ENCODE peak calls at places on chromosome 7, in seven cellular contexts. One of them, this sample, is unnamed.

GRCh38 chr7:106217089-106217542 is 67.7 kb downstream of the NAMPT start:
- DNase-seq in IMR-90: peak; percentile 42
- DNase-seq in CD8-positive, alpha-beta T cell: no peak
- DNase-seq in breast epithelium: no peak
- DNase-seq in adrenal gland: peak; percentile 68
- DNase-seq in upper lobe of right lung: peak; percentile 82
- DNase-seq in H1: no peak
- DNase-seq in this sample: peak; percentile 55

GRCh38 chr7:47651355-47652317 is 69.7 kb upstream of the TNS3 start:
- DNase-seq in IMR-90: peak; percentile 99
- DNase-seq in CD8-positive, alpha-beta T cell: no peak
- DNase-seq in breast epithelium: no peak
- DNase-seq in adrenal gland: peak; percentile 37
- DNase-seq in upper lobe of right lung: no peak
- DNase-seq in H1: no peak
- DNase-seq in this sample: peak; percentile 66

GRCh38 chr7:114650491-114650890 is 235.9 kb downstream of the FOXP2 start:
- DNase-seq in IMR-90: no peak
- DNase-seq in CD8-positive, alpha-beta T cell: no peak
- DNase-seq in breast epithelium: no peak
- DNase-seq in adrenal gland: no peak
- DNase-seq in upper lobe of right lung: no peak
- DNase-seq in H1: no peak
- DNase-seq in this sample: no peak

GRCh38 chr7:122136033-122136432 is 8.0 kb downstream of the AASS start:
- DNase-seq in IMR-90: no peak
- DNase-seq in CD8-positive, alpha-beta T cell: no peak
- DNase-seq in breast epithelium: no peak
- DNase-seq in adrenal gland: no peak
- DNase-seq in upper lobe of right lung: no peak
- DNase-seq in H1: no peak
- DNase-seq in this sample: no peak

GRCh38 chr7:143185551-143185950 is 2.3 kb downstream of the TAS2R39 start:
- DNase-seq in IMR-90: no peak
- DNase-seq in CD8-positive, alpha-beta T cell: no peak
- DNase-seq in breast epithelium: no peak
- DNase-seq in adrenal gland: no peak
- DNase-seq in upper lobe of right lung: no peak
- DNase-seq in H1: no peak
- DNase-seq in this sample: no peak

GRCh38 chr7:142788303-142789286 is 17.8 kb downstream of the PRSS2 start:
- DNase-seq in IMR-90: no peak
- DNase-seq in CD8-positive, alpha-beta T cell: no peak
- DNase-seq in breast epithelium: no peak
- DNase-seq in adrenal gland: no peak
- DNase-seq in upper lobe of right lung: no peak
- DNase-seq in H1: no peak
- DNase-seq in this sample: no peak

GRCh38 chr7:24971333-24972165 is 8.4 kb downstream of the OSBPL3 start:
- DNase-seq in IMR-90: peak; percentile 96
- DNase-seq in CD8-positive, alpha-beta T cell: no peak
- DNase-seq in breast epithelium: no peak
- DNase-seq in adrenal gland: no peak
- DNase-seq in upper lobe of right lung: no peak
- DNase-seq in H1: no peak
- DNase-seq in this sample: peak; percentile 94

GRCh38 chr7:28980504-28981281 is 22.6 kb upstream of the TRIL start:
- DNase-seq in IMR-90: peak; percentile 8
- DNase-seq in CD8-positive, alpha-beta T cell: no peak
- DNase-seq in breast epithelium: no peak
- DNase-seq in adrenal gland: no peak
- DNase-seq in upper lobe of right lung: no peak
- DNase-seq in H1: no peak
- DNase-seq in this sample: peak; percentile 30

GRCh38 chr7:133853706-133854276 is 273.3 kb upstream of the LRGUK start:
- DNase-seq in IMR-90: peak; percentile 90
- DNase-seq in CD8-positive, alpha-beta T cell: no peak
- DNase-seq in breast epithelium: peak; percentile 60
- DNase-seq in adrenal gland: peak; percentile 18
- DNase-seq in upper lobe of right lung: no peak
- DNase-seq in H1: peak; percentile 21
- DNase-seq in this sample: peak; percentile 97

GRCh38 chr7:14156436-14156835 is 167.0 kb upstream of the ETV1 start:
- DNase-seq in IMR-90: no peak
- DNase-seq in CD8-positive, alpha-beta T cell: no peak
- DNase-seq in breast epithelium: no peak
- DNase-seq in adrenal gland: no peak
- DNase-seq in upper lobe of right lung: no peak
- DNase-seq in H1: no peak
- DNase-seq in this sample: no peak

GRCh38 chr7:91620827-91621226 is 259.7 kb downstream of the MTERF1 start:
- DNase-seq in IMR-90: no peak
- DNase-seq in CD8-positive, alpha-beta T cell: no peak
- DNase-seq in breast epithelium: no peak
- DNase-seq in adrenal gland: no peak
- DNase-seq in upper lobe of right lung: no peak
- DNase-seq in H1: no peak
- DNase-seq in this sample: no peak

GRCh38 chr7:55194522-55194921 is 170.6 kb upstream of the LANCL2 start:
- DNase-seq in IMR-90: no peak
- DNase-seq in CD8-positive, alpha-beta T cell: no peak
- DNase-seq in breast epithelium: no peak
- DNase-seq in adrenal gland: no peak
- DNase-seq in upper lobe of right lung: peak; percentile 74
- DNase-seq in H1: no peak
- DNase-seq in this sample: no peak

GRCh38 chr7:47952224-47952623 is 4.0 kb upstream of the PKD1L1 start:
- DNase-seq in IMR-90: no peak
- DNase-seq in CD8-positive, alpha-beta T cell: no peak
- DNase-seq in breast epithelium: no peak
- DNase-seq in adrenal gland: no peak
- DNase-seq in upper lobe of right lung: no peak
- DNase-seq in H1: no peak
- DNase-seq in this sample: no peak

GRCh38 chr7:130276796-130277762 is 10.4 kb downstream of the CPA2 start:
- DNase-seq in IMR-90: peak; percentile 78
- DNase-seq in CD8-positive, alpha-beta T cell: no peak
- DNase-seq in breast epithelium: no peak
- DNase-seq in adrenal gland: peak; percentile 41
- DNase-seq in upper lobe of right lung: no peak
- DNase-seq in H1: no peak
- DNase-seq in this sample: peak; percentile 38

GRCh38 chr7:41188163-41189130 is 514.4 kb downstream of the INHBA start:
- DNase-seq in IMR-90: peak; percentile 88
- DNase-seq in CD8-positive, alpha-beta T cell: no peak
- DNase-seq in breast epithelium: no peak
- DNase-seq in adrenal gland: no peak
- DNase-seq in upper lobe of right lung: no peak
- DNase-seq in H1: no peak
- DNase-seq in this sample: peak; percentile 92

GRCh38 chr7:128728608-128729007 is 10.6 kb upstream of the CALU start:
- DNase-seq in IMR-90: peak; percentile 72
- DNase-seq in CD8-positive, alpha-beta T cell: no peak
- DNase-seq in breast epithelium: no peak
- DNase-seq in adrenal gland: no peak
- DNase-seq in upper lobe of right lung: no peak
- DNase-seq in H1: no peak
- DNase-seq in this sample: peak; percentile 78

GRCh38 chr7:127477285-127478039 is 85.0 kb upstream of the ZNF800 start:
- DNase-seq in IMR-90: no peak
- DNase-seq in CD8-positive, alpha-beta T cell: no peak
- DNase-seq in breast epithelium: no peak
- DNase-seq in adrenal gland: no peak
- DNase-seq in upper lobe of right lung: no peak
- DNase-seq in H1: no peak
- DNase-seq in this sample: no peak

GRCh38 chr7:127478040-127478386 is 85.5 kb upstream of the ZNF800 start:
- DNase-seq in IMR-90: no peak
- DNase-seq in CD8-positive, alpha-beta T cell: no peak
- DNase-seq in breast epithelium: no peak
- DNase-seq in adrenal gland: no peak
- DNase-seq in upper lobe of right lung: no peak
- DNase-seq in H1: no peak
- DNase-seq in this sample: no peak

GRCh38 chr7:127474457-127474856 is 81.9 kb upstream of the ZNF800 start:
- DNase-seq in IMR-90: peak; percentile 3
- DNase-seq in CD8-positive, alpha-beta T cell: no peak
- DNase-seq in breast epithelium: no peak
- DNase-seq in adrenal gland: no peak
- DNase-seq in upper lobe of right lung: no peak
- DNase-seq in H1: no peak
- DNase-seq in this sample: no peak

GRCh38 chr7:127473409-127473808 is 80.9 kb upstream of the ZNF800 start:
- DNase-seq in IMR-90: no peak
- DNase-seq in CD8-positive, alpha-beta T cell: no peak
- DNase-seq in breast epithelium: no peak
- DNase-seq in adrenal gland: no peak
- DNase-seq in upper lobe of right lung: no peak
- DNase-seq in H1: no peak
- DNase-seq in this sample: no peak

DNA sequence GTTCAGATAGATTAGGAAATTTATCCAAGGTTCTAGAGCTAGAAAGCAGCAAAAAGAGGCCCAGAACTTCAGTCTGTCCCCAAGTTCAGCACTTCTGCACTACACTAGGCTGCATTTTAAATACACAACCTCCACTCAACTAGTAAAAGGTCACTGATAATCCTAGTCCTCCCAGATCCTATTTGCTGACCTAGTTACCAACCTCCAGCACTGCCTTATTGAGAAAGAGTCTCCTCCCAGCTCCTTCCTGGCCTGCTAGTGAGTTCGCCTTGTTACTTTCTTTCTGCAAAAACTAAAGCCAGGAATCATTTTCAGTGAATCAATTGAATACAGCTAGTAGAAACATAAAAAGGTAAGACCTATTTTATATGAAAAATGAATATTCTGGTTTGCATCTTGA is 84.1 kb upstream of the ZNF800 start:
- DNase-seq in IMR-90: no peak
- DNase-seq in CD8-positive, alpha-beta T cell: no peak
- DNase-seq in breast epithelium: no peak
- DNase-seq in adrenal gland: no peak
- DNase-seq in upper lobe of right lung: no peak
- DNase-seq in H1: no peak
- DNase-seq in this sample: no peak
- H3K27me3 ChIP-seq in IMR-90: no peaks in the 10 kb centered on the region
- H3K27me3 ChIP-seq in CD8-positive, alpha-beta T cell: no peaks in the 10 kb centered on the region
- H3K27me3 ChIP-seq in breast epithelium: no peaks in the 10 kb centered on the region
- H3K27me3 ChIP-seq in adrenal gland: peaks cover 8% of the 10 kb centered on the region
- H3K27me3 ChIP-seq in upper lobe of right lung: no peaks in the 10 kb centered on the region
- H3K27me3 ChIP-seq in H1: no peaks in the 10 kb centered on the region
- H3K27me3 ChIP-seq in this sample: no peaks in the 10 kb centered on the region

DNA sequence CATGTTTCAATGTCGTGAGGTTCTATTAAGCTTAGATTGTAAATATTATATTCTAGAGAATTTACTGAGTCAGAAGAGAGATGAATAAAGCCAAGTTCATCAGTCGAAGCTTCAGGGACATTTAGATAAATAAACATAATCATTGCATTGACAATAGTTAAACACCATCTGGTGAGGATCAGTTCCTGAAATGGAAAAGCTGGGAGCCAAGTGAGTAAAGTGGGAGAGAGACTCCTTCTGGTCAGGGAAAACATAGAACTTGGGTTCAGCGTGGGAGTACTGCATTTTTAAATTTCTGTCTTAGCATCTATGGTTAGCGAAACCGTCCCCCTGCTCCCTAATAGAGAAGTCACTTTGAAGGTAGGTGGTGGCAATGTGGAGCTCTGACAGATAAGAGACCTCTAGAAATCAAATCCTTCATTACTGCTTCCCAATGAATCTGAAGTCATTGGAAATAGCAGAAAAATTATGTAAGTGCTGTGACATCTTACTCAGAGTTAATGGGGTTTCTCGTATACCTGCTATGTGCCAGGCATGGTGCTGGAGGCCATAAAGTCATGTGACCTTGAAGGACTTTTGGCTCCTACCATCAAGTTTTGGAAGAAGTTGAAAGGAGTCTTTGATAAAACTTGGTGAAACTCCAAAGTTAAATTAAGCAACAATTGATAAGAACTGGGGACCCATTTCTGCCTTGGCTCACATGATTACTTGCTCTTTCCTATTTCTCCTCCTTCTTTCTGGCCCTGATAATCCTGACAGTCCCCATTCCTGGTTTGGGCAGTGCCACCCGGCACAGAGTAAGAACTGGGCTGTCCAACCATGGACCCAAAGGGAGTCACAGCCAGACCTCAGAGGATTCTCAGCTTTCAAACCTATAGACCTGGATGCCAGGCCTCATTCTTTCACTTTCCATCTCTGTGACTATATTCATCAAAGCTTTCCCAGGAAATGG is 211.2 kb downstream of the C7orf25 start:
- DNase-seq in IMR-90: no peak
- DNase-seq in CD8-positive, alpha-beta T cell: no peak
- DNase-seq in breast epithelium: no peak
- DNase-seq in adrenal gland: peak; percentile 36
- DNase-seq in upper lobe of right lung: no peak
- DNase-seq in H1: no peak
- DNase-seq in this sample: no peak
- TF ChIP-seq CTCF in IMR-90: peak; percentile 7
- TF ChIP-seq CTCF in CD8-positive, alpha-beta T cell: no peak
- TF ChIP-seq CTCF in breast epithelium: no peak
- TF ChIP-seq CTCF in adrenal gland: no peak
- TF ChIP-seq CTCF in upper lobe of right lung: peak; percentile 7
- TF ChIP-seq CTCF in H1: no peak
- TF ChIP-seq CTCF in this sample: no peak

DNA sequence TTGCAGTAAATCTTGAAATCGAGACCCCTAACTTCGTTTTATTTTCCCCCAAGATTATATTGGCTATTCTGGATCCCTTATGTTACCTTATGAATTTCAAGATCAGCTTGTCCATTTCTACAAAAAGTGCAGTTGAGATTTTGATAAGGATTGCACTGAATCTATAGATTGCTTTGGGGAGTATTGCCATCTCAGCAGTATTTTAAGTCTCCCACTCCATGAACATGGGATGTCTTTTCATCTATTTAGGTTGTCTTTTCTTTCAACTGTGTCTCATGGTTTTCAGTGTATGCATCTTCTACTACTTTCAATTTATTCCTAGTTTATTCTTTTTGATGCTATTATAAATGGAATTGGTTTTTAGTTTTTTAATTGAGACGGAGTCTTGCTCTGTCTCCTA is 89.6 kb downstream of the EZH2 start:
- DNase-seq in IMR-90: no peak
- DNase-seq in CD8-positive, alpha-beta T cell: no peak
- DNase-seq in breast epithelium: no peak
- DNase-seq in adrenal gland: no peak
- DNase-seq in upper lobe of right lung: no peak
- DNase-seq in H1: no peak
- DNase-seq in this sample: no peak
- H3K36me3 ChIP-seq in IMR-90: peaks cover 50% of the 10 kb centered on the region
- H3K36me3 ChIP-seq in CD8-positive, alpha-beta T cell: peaks cover 59% of the 10 kb centered on the region
- H3K36me3 ChIP-seq in breast epithelium: peaks cover 16% of the 10 kb centered on the region
- H3K36me3 ChIP-seq in adrenal gland: peaks cover 80% of the 10 kb centered on the region
- H3K36me3 ChIP-seq in upper lobe of right lung: peaks cover 98% of the 10 kb centered on the region
- H3K36me3 ChIP-seq in H1: peaks cover 52% of the 10 kb centered on the region
- H3K36me3 ChIP-seq in this sample: peaks cover 16% of the 10 kb centered on the region

DNA sequence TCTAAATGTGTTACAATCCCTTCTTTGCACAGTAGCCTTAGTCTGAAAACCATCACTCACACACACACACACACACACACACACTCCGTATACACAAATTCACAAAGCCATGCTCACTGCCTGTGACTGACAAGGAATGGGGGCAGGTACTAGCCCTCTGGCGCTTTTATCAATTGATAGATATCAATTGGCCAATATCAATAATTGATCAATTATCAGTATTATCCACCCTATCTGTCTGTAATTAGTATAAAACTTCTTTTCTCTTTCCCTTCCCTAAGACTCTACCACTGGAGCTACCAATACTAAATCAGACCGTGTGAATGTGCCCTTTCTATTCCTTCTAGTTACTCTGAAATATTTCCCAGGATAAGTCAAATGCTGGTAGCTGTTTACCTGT is 2.1 kb downstream of the DENND11 start:
- DNase-seq in IMR-90: no peak
- DNase-seq in CD8-positive, alpha-beta T cell: no peak
- DNase-seq in breast epithelium: no peak
- DNase-seq in adrenal gland: no peak
- DNase-seq in upper lobe of right lung: no peak
- DNase-seq in H1: no peak
- DNase-seq in this sample: no peak
- H3K27me3 ChIP-seq in IMR-90: peaks cover 3% of the 10 kb centered on the region
- H3K27me3 ChIP-seq in CD8-positive, alpha-beta T cell: no peaks in the 10 kb centered on the region
- H3K27me3 ChIP-seq in breast epithelium: no peaks in the 10 kb centered on the region
- H3K27me3 ChIP-seq in adrenal gland: no peaks in the 10 kb centered on the region
- H3K27me3 ChIP-seq in upper lobe of right lung: no peaks in the 10 kb centered on the region
- H3K27me3 ChIP-seq in H1: peaks cover 8% of the 10 kb centered on the region
- H3K27me3 ChIP-seq in this sample: no peaks in the 10 kb centered on the region